ENCODE peak calls at places on chromosomes 11 and 22, in ten cellular contexts. L is lower lobe of right lung, J is nephron progenitor cell, Z is fibroblast of pulmonary artery, K is ascending aorta, R is A673, U is choroid plexus epithelial cell, O is osteocyte, M is glutamatergic neuron, T is astrocyte. H is an unnamed sample.

GRCh38 chr22:37745548-37746365 is 48.9 kb downstream of the TRIOBP start:
- DNase-seq in K (peak; percentile 56), L (peak; percentile 96), T (peak; percentile 63), J (peak; percentile 94), Z (peak; percentile 85), O (peak; percentile 96), U (peak; percentile 86), R (peak; percentile 94), M (peak; percentile 90), H (peak; percentile 87)

GRCh38 chr11:123218451-123218850 is 23.4 kb upstream of the CLMP start:
- DNase-seq in L (no peak), Z (peak; percentile 35), J (no peak), K (no peak), R (no peak), U (no peak), M (no peak), T (no peak), O (no peak), H (no peak)

GRCh38 chr11:8346157-8346755 is 82.6 kb upstream of the LMO1 start:
- DNase-seq in Z (no peak), R (no peak), L (no peak), M (no peak), K (no peak), U (no peak), O (no peak), J (no peak), T (no peak), H (no peak)

GRCh38 chr22:48883211-48883960 is 944.3 kb downstream of the BRD1 start:
- DNase-seq in Z (no peak), L (peak; percentile 33), J (no peak), T (no peak), R (no peak), U (no peak), K (no peak), M (no peak), O (peak; percentile 72), H (no peak)

GRCh38 chr11:108322666-108323065 is 99.8 kb downstream of the ATM start:
- DNase-seq in Z (no peak), T (no peak), L (no peak), J (no peak), O (no peak), U (no peak), R (no peak), M (no peak), K (no peak), H (no peak)

GRCh38 chr11:75339685-75340409 is 11.6 kb downstream of the ARRB1 start:
- DNase-seq in Z (no peak), L (no peak), M (peak; percentile 48), R (peak; percentile 80), T (no peak), U (no peak), J (no peak), O (no peak), K (no peak), H (no peak)

GRCh38 chr11:62427630-62428233 is 8.9 kb downstream of the SCGB1A1 start:
- DNase-seq in Z (peak; percentile 32), R (no peak), K (no peak), L (no peak), M (no peak), U (peak; percentile 64), O (no peak), T (peak; percentile 67), J (no peak), H (no peak)

GRCh38 chr22:32695451-32695891 is 106.0 kb upstream of the TIMP3 start:
- DNase-seq in O (no peak), M (no peak), J (no peak), L (no peak), K (no peak), T (peak; percentile 60), Z (peak; percentile 54), U (peak; percentile 89), R (no peak), H (no peak)

GRCh38 chr22:43047605-43048004 is 32.7 kb upstream of the PACSIN2 start:
- DNase-seq in T (no peak), J (no peak), R (no peak), L (no peak), K (no peak), U (no peak), M (no peak), O (no peak), Z (no peak), H (no peak)

GRCh38 chr22:27810566-27810965 is 9.0 kb upstream of the MN1 start:
- DNase-seq in Z (peak; percentile 50), R (peak; percentile 42), J (peak; percentile 31), O (no peak), M (no peak), L (no peak), U (peak; percentile 63), T (peak; percentile 69), K (peak; percentile 73), H (no peak)

GRCh38 chr11:32434116-32434386 is 1.3 kb downstream of the WT1 start:
- DNase-seq in K (no peak), R (no peak), U (no peak), J (no peak), L (no peak), O (no peak), Z (no peak), M (no peak), T (no peak), H (no peak)
- TF ChIP-seq CTCF in K (no peak), R (no peak), U (no peak), J (no peak), L (no peak), O (no peak), Z (no peak), M (no peak), T (no peak), H (no peak)

GRCh38 chr11:130448416-130449068 is at the start of gene ADAMTS15:
- DNase-seq in Z (peak; percentile 90), O (peak; percentile 96), T (peak; percentile 87), J (peak; percentile 91), U (peak; percentile 93), K (peak; percentile 39), M (peak; percentile 81), L (peak; percentile 89), R (peak; percentile 97), H (peak; percentile 75)

GRCh38 chr11:130451261-130452019 is 3.0 kb downstream of the ADAMTS15 start:
- DNase-seq in O (no peak), Z (peak; percentile 82), J (no peak), M (no peak), R (peak; percentile 62), U (peak; percentile 40), T (peak; percentile 61), K (no peak), L (no peak), H (no peak)

GRCh38 chr11:130448039-130448415 is 418 bp upstream of the ADAMTS15 start:
- DNase-seq in O (no peak), U (no peak), K (no peak), T (no peak), J (no peak), L (no peak), R (no peak), M (no peak), Z (no peak), H (no peak)

GRCh38 chr11:130449246-130449990 is 973 bp downstream of the ADAMTS15 start:
- DNase-seq in U (no peak), J (peak; percentile 50), R (no peak), L (no peak), T (no peak), M (peak; percentile 56), O (no peak), K (no peak), Z (no peak), H (no peak)

GRCh38 chr11:130449996-130450419 is 1.6 kb downstream of the ADAMTS15 start:
- DNase-seq in K (peak; percentile 42), O (peak; percentile 89), U (peak; percentile 93), Z (peak; percentile 90), J (peak; percentile 80), L (peak; percentile 81), M (peak; percentile 70), T (peak; percentile 77), R (no peak), H (peak; percentile 68)
- TF ChIP-seq CTCF in K (peak; percentile 88), O (peak; percentile 66), U (peak; percentile 87), Z (peak; percentile 67), J (peak; percentile 71), L (peak; percentile 55), M (peak; percentile 77), T (peak; percentile 50), R (peak; percentile 20), H (peak; percentile 63)

GRCh38 chr11:66267039-66267378 is 1.4 kb upstream of the RAB1B start:
- DNase-seq in Z (no peak), J (no peak), U (no peak), T (no peak), K (no peak), L (no peak), O (no peak), R (no peak), M (no peak), H (no peak)

GRCh38 chr11:66268210-66268952 is at the start of gene RAB1B:
- DNase-seq in K (peak; percentile 98), J (peak; percentile 100), L (peak; percentile 100), M (peak; percentile 100), Z (peak; percentile 100), U (peak; percentile 100), R (peak; percentile 100), T (peak; percentile 91), O (peak; percentile 100), H (peak; percentile 100)

GRCh38 chr11:66268953-66269906 is 791 bp downstream of the RAB1B start:
- DNase-seq in T (peak; percentile 31), O (no peak), R (peak; percentile 67), J (peak; percentile 50), M (peak; percentile 32), U (peak; percentile 46), K (no peak), Z (peak; percentile 18), L (no peak), H (no peak)

GRCh38 chr11:66266378-66267038 is 1.9 kb upstream of the RAB1B start:
- DNase-seq in O (no peak), L (no peak), M (no peak), Z (no peak), T (no peak), J (no peak), R (no peak), U (no peak), K (no peak), H (no peak)

DNA sequence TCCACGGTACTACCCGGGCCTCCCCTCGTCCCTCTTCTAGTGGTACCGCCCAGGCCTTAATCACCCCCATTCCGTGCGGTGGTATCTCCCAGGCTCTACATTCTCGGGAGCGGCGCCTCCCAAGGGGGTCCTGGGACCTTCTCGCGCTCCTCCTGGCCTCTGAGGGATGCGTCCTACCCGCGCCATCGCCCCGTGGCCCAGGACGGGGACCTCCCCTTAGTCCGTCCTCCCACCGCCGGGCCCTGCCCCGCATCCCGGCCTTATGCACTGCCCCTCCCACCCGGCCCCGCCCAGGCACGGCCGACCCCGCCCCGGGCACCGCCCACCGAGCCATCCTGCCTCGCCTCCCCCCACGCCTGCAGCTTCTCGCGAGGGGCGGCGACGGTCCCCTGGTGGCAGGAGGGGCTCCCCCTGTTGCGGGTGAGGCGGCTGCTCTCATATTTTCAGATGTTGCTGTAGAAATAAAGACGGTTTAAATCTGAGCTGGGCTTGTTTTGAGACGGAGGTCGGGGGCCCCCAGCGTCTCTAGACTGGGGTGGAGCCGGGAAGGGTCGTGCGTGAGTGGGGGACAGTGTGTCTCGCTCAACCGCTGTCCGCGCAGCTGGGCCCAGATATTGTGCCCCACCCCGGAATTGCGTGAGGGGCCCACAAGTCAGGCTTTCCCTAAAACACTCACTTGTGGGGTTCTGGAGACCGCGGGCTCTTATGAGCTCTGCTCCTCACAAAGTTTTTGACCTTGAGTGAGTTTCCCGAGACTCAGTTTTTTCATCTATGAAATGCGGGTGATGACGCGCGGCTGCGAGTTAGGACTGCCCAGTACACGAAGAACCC is 845 bp upstream of the RAB1B start:
- DNase-seq in R (peak; percentile 94), M (peak; percentile 92), K (peak; percentile 57), U (peak; percentile 92), Z (peak; percentile 88), L (peak; percentile 92), T (peak; percentile 64), J (peak; percentile 92), O (peak; percentile 96), H (peak; percentile 94)
- TF ChIP-seq CTCF in R (peak; percentile 30), M (peak; percentile 12), K (no peak), U (no peak), Z (no peak), L (peak; percentile 17), T (no peak), J (no peak), O (peak; percentile 27), H (no peak)

GRCh38 chr11:13949876-13950275 is 12.6 kb upstream of the SPON1 start:
- DNase-seq in M (no peak), K (no peak), J (no peak), Z (peak; percentile 51), U (peak; percentile 13), T (no peak), L (no peak), R (no peak), O (no peak), H (no peak)
- TF ChIP-seq CTCF in M (no peak), K (no peak), J (no peak), Z (peak; percentile 1), U (no peak), T (no peak), L (no peak), R (no peak), O (no peak), H (no peak)

H was measured in endothelial cell.